ENCODE peak calls at places on chromosome 5, in five cellular contexts. One of them, this sample, is unnamed.

GRCh38 chr5:154301726-154302125 is 111.2 kb downstream of the GALNT10 start:
- DNase-seq in nephron progenitor cell: no peak
- DNase-seq in DMS153: no peak
- DNase-seq in NCI-H2081: no peak
- DNase-seq in endothelial cell: no peak
- DNase-seq in this sample: no peak

GRCh38 chr5:160534125-160534524 is 112.5 kb downstream of the PTTG1 start:
- DNase-seq in nephron progenitor cell: no peak
- DNase-seq in DMS153: no peak
- DNase-seq in NCI-H2081: no peak
- DNase-seq in endothelial cell: no peak
- DNase-seq in this sample: no peak

GRCh38 chr5:80915716-80916115 is 44.4 kb upstream of the RASGRF2 start:
- DNase-seq in nephron progenitor cell: no peak
- DNase-seq in DMS153: no peak
- DNase-seq in NCI-H2081: no peak
- DNase-seq in endothelial cell: no peak
- DNase-seq in this sample: no peak

GRCh38 chr5:344668-345067 is 23.2 kb downstream of the AHRR start:
- DNase-seq in nephron progenitor cell: no peak
- DNase-seq in DMS153: no peak
- DNase-seq in NCI-H2081: no peak
- DNase-seq in endothelial cell: no peak
- DNase-seq in this sample: no peak

GRCh38 chr5:83632874-83633273 is 87.8 kb downstream of the HAPLN1 start:
- DNase-seq in nephron progenitor cell: no peak
- DNase-seq in DMS153: no peak
- DNase-seq in NCI-H2081: no peak
- DNase-seq in endothelial cell: no peak
- DNase-seq in this sample: no peak

GRCh38 chr5:18744990-18745590 is 1110.8 kb downstream of the TAF11L14 start:
- DNase-seq in nephron progenitor cell: no peak
- DNase-seq in DMS153: peak
- DNase-seq in NCI-H2081: peak
- DNase-seq in endothelial cell: no peak
- DNase-seq in this sample: no peak

GRCh38 chr5:171478946-171479775 is 59.7 kb downstream of the FGF18 start:
- DNase-seq in nephron progenitor cell: no peak
- DNase-seq in DMS153: no peak
- DNase-seq in NCI-H2081: no peak
- DNase-seq in endothelial cell: no peak
- DNase-seq in this sample: no peak

GRCh38 chr5:179143446-179143845 is 83.3 kb downstream of the ZNF354C start:
- DNase-seq in nephron progenitor cell: no peak
- DNase-seq in DMS153: no peak
- DNase-seq in NCI-H2081: no peak
- DNase-seq in endothelial cell: no peak
- DNase-seq in this sample: peak

GRCh38 chr5:175092691-175093090 is 351.3 kb downstream of the DRD1 start:
- DNase-seq in nephron progenitor cell: no peak
- DNase-seq in DMS153: peak
- DNase-seq in NCI-H2081: no peak
- DNase-seq in endothelial cell: no peak
- DNase-seq in this sample: peak

GRCh38 chr5:89396262-89396975 is 513.4 kb upstream of the MEF2C start:
- DNase-seq in nephron progenitor cell: no peak
- DNase-seq in DMS153: no peak
- DNase-seq in NCI-H2081: no peak
- DNase-seq in endothelial cell: peak
- DNase-seq in this sample: no peak

GRCh38 chr5:145917288-145917687 is 19.1 kb upstream of the SH3RF2 start:
- DNase-seq in nephron progenitor cell: no peak
- DNase-seq in DMS153: no peak
- DNase-seq in NCI-H2081: no peak
- DNase-seq in endothelial cell: no peak
- DNase-seq in this sample: no peak

GRCh38 chr5:82942083-82942881 is 134.9 kb downstream of the TMEM167A start:
- DNase-seq in nephron progenitor cell: no peak
- DNase-seq in DMS153: no peak
- DNase-seq in NCI-H2081: no peak
- DNase-seq in endothelial cell: no peak
- DNase-seq in this sample: no peak

GRCh38 chr5:74973694-74974093 is 78.7 kb downstream of the GCNT4 start:
- DNase-seq in nephron progenitor cell: no peak
- DNase-seq in DMS153: no peak
- DNase-seq in NCI-H2081: no peak
- DNase-seq in endothelial cell: no peak
- DNase-seq in this sample: no peak

GRCh38 chr5:97100486-97100885 is 41.9 kb downstream of the LIX1 start:
- DNase-seq in nephron progenitor cell: no peak
- DNase-seq in DMS153: no peak
- DNase-seq in NCI-H2081: no peak
- DNase-seq in endothelial cell: no peak
- DNase-seq in this sample: no peak

GRCh38 chr5:93164690-93165089 is 416.3 kb downstream of the NR2F1-AS1 start:
- DNase-seq in nephron progenitor cell: no peak
- DNase-seq in DMS153: no peak
- DNase-seq in NCI-H2081: no peak
- DNase-seq in endothelial cell: no peak
- DNase-seq in this sample: no peak

GRCh38 chr5:18985397-18985796 is 1002.6 kb downstream of the CDH18 start:
- DNase-seq in nephron progenitor cell: no peak
- DNase-seq in DMS153: no peak
- DNase-seq in NCI-H2081: peak
- DNase-seq in endothelial cell: no peak
- DNase-seq in this sample: no peak

GRCh38 chr5:122924203-122924602 is 78.8 kb downstream of the SNX24 start:
- DNase-seq in nephron progenitor cell: peak
- DNase-seq in DMS153: no peak
- DNase-seq in NCI-H2081: no peak
- DNase-seq in endothelial cell: no peak
- DNase-seq in this sample: no peak

GRCh38 chr5:122310886-122311285 is 1.2 kb upstream of the SNCAIP start:
- DNase-seq in nephron progenitor cell: no peak
- DNase-seq in DMS153: no peak
- DNase-seq in NCI-H2081: no peak
- DNase-seq in endothelial cell: no peak
- DNase-seq in this sample: no peak

GRCh38 chr5:43572357-43572756 is 15.5 kb upstream of the PAIP1 start:
- DNase-seq in nephron progenitor cell: no peak
- DNase-seq in DMS153: no peak
- DNase-seq in NCI-H2081: no peak
- DNase-seq in endothelial cell: no peak
- DNase-seq in this sample: no peak